ENCODE peak calls at places on chromosomes 7 and 10, in eight cellular contexts. H is cardiac muscle cell, G is fibroblast of lung, J is fibroblast of mammary gland, E is transverse colon, B is IMR-90, W is tibial nerve, O is fibroblast of pulmonary artery. Y is an unnamed sample.

GRCh38 chr7:98168181-98168903 is 42.9 kb upstream of the BHLHA15 start:
- DNase-seq in H (peak; percentile 70), G (peak; percentile 63), J (peak; percentile 67), E (peak; percentile 76), B (peak; percentile 66), W (peak; percentile 77), O (peak; percentile 68), Y (peak; percentile 58)

GRCh38 chr10:103284170-103284569 is 7.2 kb downstream of the INA start:
- DNase-seq in H (peak; percentile 91), G (no peak), J (peak; percentile 75), E (no peak), B (no peak), W (peak; percentile 10), O (peak; percentile 62), Y (peak; percentile 65)

GRCh38 chr10:116073025-116073424 is 200.0 kb downstream of the GFRA1 start:
- DNase-seq in H (no peak), G (no peak), J (no peak), E (no peak), B (no peak), W (no peak), O (no peak), Y (no peak)

GRCh38 chr10:52313350-52314006 is 603 bp upstream of the DKK1 start:
- DNase-seq in H (no peak), G (no peak), J (no peak), E (peak; percentile 8), B (peak; percentile 32), W (no peak), O (no peak), Y (no peak)

GRCh38 chr10:85600744-85601081 is 765.9 kb downstream of the GRID1 start:
- DNase-seq in H (no peak), G (no peak), J (no peak), E (no peak), B (no peak), W (no peak), O (no peak), Y (no peak)

GRCh38 chr7:28988818-28989595 is 30.9 kb upstream of the TRIL start:
- DNase-seq in H (peak; percentile 87), G (peak; percentile 98), J (peak; percentile 98), E (peak; percentile 21), B (peak; percentile 93), W (peak; percentile 52), O (peak; percentile 94), Y (peak; percentile 99)

GRCh38 chr10:2817923-2818322 is 249.4 kb upstream of the PFKP start:
- DNase-seq in H (no peak), G (no peak), J (no peak), E (no peak), B (no peak), W (no peak), O (no peak), Y (no peak)

GRCh38 chr10:62560207-62560819 is 186.1 kb downstream of the ZNF365 start:
- DNase-seq in H (peak; percentile 85), G (peak; percentile 80), J (peak; percentile 81), E (peak; percentile 16), B (peak; percentile 79), W (peak; percentile 61), O (peak; percentile 78), Y (peak; percentile 94)

GRCh38 chr7:139619367-139619657 is 95.8 kb downstream of the CLEC2L start:
- DNase-seq in H (peak; percentile 72), G (peak; percentile 77), J (peak; percentile 90), E (no peak), B (peak; percentile 82), W (no peak), O (peak; percentile 76), Y (peak; percentile 80)

GRCh38 chr7:139620676-139621344 is 97.3 kb downstream of the CLEC2L start:
- DNase-seq in H (peak; percentile 25), G (no peak), J (peak; percentile 35), E (peak; percentile 49), B (peak; percentile 21), W (peak; percentile 15), O (peak; percentile 34), Y (no peak)

GRCh38 chr7:139617074-139617473 is 93.6 kb downstream of the CLEC2L start:
- DNase-seq in H (no peak), G (no peak), J (no peak), E (no peak), B (no peak), W (no peak), O (no peak), Y (no peak)

GRCh38 chr7:139614886-139615285 is 91.4 kb downstream of the CLEC2L start:
- DNase-seq in H (no peak), G (no peak), J (no peak), E (no peak), B (no peak), W (no peak), O (no peak), Y (no peak)

DNA sequence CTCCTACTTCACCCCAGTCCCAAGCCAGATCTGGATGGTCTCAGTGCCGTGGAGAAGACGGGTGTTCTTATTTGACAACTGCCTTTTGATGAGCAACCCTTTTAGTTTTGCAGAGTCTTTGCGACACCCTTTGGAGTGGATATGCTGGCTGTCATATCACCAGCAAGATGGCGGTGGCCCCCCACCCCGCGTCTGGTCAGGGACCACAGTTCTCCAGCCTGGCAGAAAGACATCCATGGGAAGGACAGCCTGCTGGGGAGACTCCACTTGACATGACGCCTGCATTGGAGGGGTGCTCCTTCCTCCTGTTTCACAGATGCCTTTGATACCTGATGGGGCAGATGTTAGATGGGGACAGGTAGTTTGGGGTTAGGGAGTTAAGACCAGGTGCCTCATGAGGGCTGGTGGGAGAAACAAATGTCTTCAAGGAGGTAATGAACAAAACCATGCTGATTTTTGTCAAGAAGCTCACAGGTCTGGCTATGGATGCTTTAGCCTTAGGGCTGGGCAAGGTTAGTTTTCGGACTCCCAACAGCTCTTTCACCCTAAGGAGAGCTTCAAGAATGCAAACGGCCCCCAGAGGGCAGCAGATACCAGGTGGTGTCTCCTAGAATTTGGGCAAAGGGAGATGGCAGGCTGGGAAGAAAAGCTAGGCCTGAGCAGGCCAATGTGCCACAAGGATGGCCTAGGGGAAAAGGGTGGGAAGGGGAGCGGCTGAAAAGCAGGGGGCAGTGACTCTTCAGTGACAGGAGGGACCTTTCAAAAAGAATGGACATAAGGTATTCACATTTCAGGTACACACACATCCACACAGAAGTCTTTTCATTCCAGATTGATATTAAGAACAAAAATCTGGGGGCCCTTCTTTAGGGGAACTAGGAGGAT is 95.2 kb downstream of the CLEC2L start:
- DNase-seq in H (peak; percentile 55), G (no peak), J (peak; percentile 47), E (peak; percentile 35), B (peak; percentile 41), W (peak; percentile 49), O (peak; percentile 60), Y (peak; percentile 43)
- TF ChIP-seq CTCF in H (peak; percentile 49), G (peak; percentile 52), J (peak; percentile 52), E (peak; percentile 22), B (peak; percentile 48), W (peak; percentile 28), O (peak; percentile 50), Y (peak; percentile 76)

GRCh38 chr7:106679153-106679931 is 18.4 kb upstream of the CCDC71L start:
- DNase-seq in H (peak; percentile 81), G (peak; percentile 63), J (peak; percentile 73), E (no peak), B (peak; percentile 29), W (no peak), O (peak; percentile 61), Y (peak; percentile 81)

GRCh38 chr7:106683941-106684340 is 23.0 kb upstream of the CCDC71L start:
- DNase-seq in H (no peak), G (no peak), J (no peak), E (no peak), B (no peak), W (no peak), O (no peak), Y (no peak)

GRCh38 chr7:106681815-106682495 is 21.0 kb upstream of the CCDC71L start:
- DNase-seq in H (peak; percentile 56), G (peak; percentile 83), J (peak; percentile 52), E (no peak), B (peak; percentile 70), W (no peak), O (peak; percentile 72), Y (peak; percentile 76)

GRCh38 chr7:106678795-106679152 is 17.8 kb upstream of the CCDC71L start:
- DNase-seq in H (no peak), G (no peak), J (no peak), E (no peak), B (no peak), W (no peak), O (no peak), Y (no peak)
- H3K4me3 ChIP-seq in H (no peak overlapping the region), G (no peak overlapping the region), J (no peak overlapping the region), E (no peak overlapping the region), B (no peak overlapping the region), W (no peak overlapping the region), O (no peak overlapping the region), Y (no peak overlapping the region)

GRCh38 chr7:52843436-52843835 is 192.0 kb upstream of the POM121L12 start:
- DNase-seq in H (no peak), G (no peak), J (no peak), E (no peak), B (no peak), W (no peak), O (no peak), Y (no peak)

GRCh38 chr7:52838981-52839411 is 196.4 kb upstream of the POM121L12 start:
- DNase-seq in H (peak; percentile 19), G (peak; percentile 87), J (no peak), E (no peak), B (no peak), W (no peak), O (no peak), Y (no peak)

DNA sequence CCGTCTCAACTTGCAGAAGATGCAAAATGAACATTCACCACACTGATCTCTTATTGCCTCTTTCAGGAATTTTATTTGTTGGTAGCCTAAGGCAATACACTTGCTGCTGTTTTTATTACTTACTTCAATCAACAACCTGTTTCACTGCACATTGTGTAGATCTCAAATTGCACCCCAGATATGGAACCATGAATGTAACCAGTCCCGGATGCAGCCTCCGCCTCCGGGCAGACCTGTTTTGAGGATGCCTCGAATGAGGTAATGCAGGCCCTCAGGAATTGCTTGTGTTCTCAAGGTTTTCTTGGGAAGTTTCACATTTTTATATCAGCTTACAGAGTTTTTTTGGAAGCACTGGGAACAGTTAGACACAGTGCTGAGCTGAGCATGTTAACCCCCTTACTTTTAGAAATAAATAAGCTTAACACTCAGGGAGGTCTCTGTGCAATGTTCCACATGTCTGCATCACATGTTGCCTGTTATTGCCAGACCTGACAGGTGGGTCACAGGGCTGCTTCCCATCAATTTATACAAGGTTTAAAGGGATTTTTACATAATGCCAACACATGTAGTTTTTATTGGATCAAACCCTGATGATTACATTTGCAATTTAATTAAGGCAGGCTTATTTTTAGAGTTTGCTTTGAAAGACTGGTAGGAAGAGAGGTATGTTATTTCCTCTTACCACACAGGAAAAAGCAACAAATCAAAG is 193.1 kb upstream of the POM121L12 start:
- DNase-seq in H (no peak), G (no peak), J (no peak), E (no peak), B (no peak), W (no peak), O (no peak), Y (no peak)
- TF ChIP-seq CTCF in H (no peak), G (no peak), J (no peak), E (no peak), B (no peak), W (no peak), O (no peak), Y (no peak)

GRCh38 chr10:35328404-35329037 is 7.8 kb upstream of the CCNY start:
- DNase-seq in H (peak; percentile 70), G (peak; percentile 95), J (peak; percentile 77), E (no peak), B (peak; percentile 95), W (no peak), O (peak; percentile 78), Y (peak; percentile 70)

GRCh38 chr10:35334297-35334696 is 2.0 kb upstream of the CCNY start:
- DNase-seq in H (no peak), G (no peak), J (no peak), E (no peak), B (no peak), W (no peak), O (no peak), Y (no peak)

GRCh38 chr10:35329520-35329919 is 6.8 kb upstream of the CCNY start:
- DNase-seq in H (no peak), G (no peak), J (no peak), E (no peak), B (no peak), W (no peak), O (no peak), Y (no peak)

GRCh38 chr10:35335133-35335532 is 1.2 kb upstream of the CCNY start:
- DNase-seq in H (no peak), G (peak; percentile 53), J (peak; percentile 19), E (no peak), B (peak; percentile 35), W (no peak), O (no peak), Y (no peak)

DNA sequence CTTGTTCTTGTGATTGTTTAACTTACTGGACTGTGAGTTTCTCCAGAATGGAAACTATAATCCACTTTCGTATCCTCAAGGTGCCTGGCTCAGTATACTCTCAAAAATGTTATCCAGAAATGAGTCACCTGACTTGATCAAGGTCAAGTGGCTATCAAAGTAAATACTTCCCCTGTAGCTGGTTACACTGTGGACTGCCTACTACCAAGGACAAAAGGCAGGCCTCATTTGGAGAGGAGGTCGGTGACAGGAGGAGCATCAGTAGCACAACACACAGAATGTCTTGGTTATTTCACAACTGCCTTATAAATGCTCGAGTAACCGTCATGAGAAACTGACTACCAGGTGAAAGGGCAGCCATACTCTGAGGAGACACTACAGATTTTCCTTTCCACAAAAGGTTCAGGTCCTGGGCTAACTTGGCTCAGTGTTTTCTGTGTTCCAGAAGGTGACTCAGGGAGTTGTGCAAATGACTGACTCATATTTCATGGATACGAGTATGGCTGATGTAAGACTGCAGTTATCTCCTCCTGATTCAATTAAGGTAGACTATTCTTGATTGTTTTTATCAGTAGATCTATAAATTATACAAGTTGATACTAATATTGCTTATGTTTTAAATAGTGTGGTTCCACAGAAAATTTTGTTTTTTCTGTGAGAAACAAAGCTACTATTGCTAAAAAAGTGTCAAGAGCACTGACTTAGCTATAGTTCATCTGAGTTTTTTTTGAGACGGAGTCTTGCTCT is 4.2 kb upstream of the CCNY start:
- DNase-seq in H (peak; percentile 92), G (peak; percentile 95), J (peak; percentile 98), E (no peak), B (peak; percentile 97), W (no peak), O (peak; percentile 94), Y (peak; percentile 79)
- H3K4me3 ChIP-seq in H (no peak overlapping the region), G (no peak overlapping the region), J (no peak overlapping the region), E (no peak overlapping the region), B (no peak overlapping the region), W (no peak overlapping the region), O (no peak overlapping the region), Y (no peak overlapping the region)